ENCODE peak calls at places on chromosomes 6 and 20, in eight cellular contexts. H is heart right ventricle; P is mesendoderm; O is effector memory CD4-positive, alpha-beta T cell; B is tibial nerve; A is SJSA1; G is stomach; M is GM23338. U is an unnamed sample.

GRCh38 chr20:35327074-35327976 is 35.1 kb upstream of the FAM83C start:
- DNase-seq in H (no peak), P (no peak), O (no peak), B (no peak), A (no peak), G (peak; percentile 58), M (no peak), U (no peak)

GRCh38 chr20:8021541-8022269 is 2.1 kb upstream of the TMX4 start:
- DNase-seq in H (no peak), P (no peak), O (no peak), B (no peak), A (no peak), G (no peak), M (no peak), U (no peak)

GRCh38 chr6:127832381-127832780 is 68.5 kb downstream of the THEMIS start:
- DNase-seq in H (no peak), P (no peak), O (no peak), B (no peak), A (no peak), G (no peak), M (no peak), U (no peak)

GRCh38 chr20:931401-931800 is 15.3 kb upstream of the ANGPT4 start:
- DNase-seq in H (no peak), P (peak; percentile 46), O (no peak), B (no peak), A (no peak), G (no peak), M (peak; percentile 61), U (no peak)

GRCh38 chr6:41498968-41499599 is 47.1 kb upstream of the FOXP4 start:
- DNase-seq in H (no peak), P (no peak), O (no peak), B (no peak), A (no peak), G (no peak), M (no peak), U (no peak)

GRCh38 chr20:63967330-63968135 is 2.2 kb downstream of the ZNF512B start:
- DNase-seq in H (peak; percentile 6), P (no peak), O (no peak), B (no peak), A (no peak), G (peak; percentile 22), M (no peak), U (no peak)

GRCh38 chr6:44667668-44668390 is 280.3 kb downstream of the CDC5L start:
- DNase-seq in H (no peak), P (peak; percentile 87), O (peak; percentile 9), B (no peak), A (peak; percentile 87), G (peak; percentile 39), M (peak; percentile 71), U (no peak)

GRCh38 chr6:7697820-7698623 is 27.9 kb upstream of the BMP6 start:
- DNase-seq in H (peak; percentile 18), P (peak; percentile 20), O (no peak), B (no peak), A (peak; percentile 54), G (peak; percentile 32), M (peak; percentile 29), U (no peak)

GRCh38 chr6:159487636-159488035 is 205.4 kb downstream of the SOD2 start:
- DNase-seq in H (no peak), P (no peak), O (no peak), B (no peak), A (peak; percentile 80), G (no peak), M (no peak), U (no peak)

GRCh38 chr20:15976047-15976731 is 597.1 kb downstream of the KIF16B start:
- DNase-seq in H (no peak), P (peak; percentile 80), O (no peak), B (no peak), A (no peak), G (no peak), M (peak; percentile 85), U (no peak)

GRCh38 chr6:85348643-85349042 is 101.2 kb upstream of the NT5E start:
- DNase-seq in H (no peak), P (peak; percentile 21), O (no peak), B (no peak), A (no peak), G (no peak), M (no peak), U (no peak)

GRCh38 chr6:124026645-124027044 is 223.0 kb downstream of the NKAIN2 start:
- DNase-seq in H (no peak), P (no peak), O (no peak), B (no peak), A (no peak), G (no peak), M (no peak), U (no peak)

GRCh38 chr20:43666376-43667328 is at the start of gene MYBL2:
- DNase-seq in H (peak; percentile 8), P (peak; percentile 85), O (peak; percentile 57), B (no peak), A (peak; percentile 28), G (peak; percentile 66), M (peak; percentile 84), U (peak; percentile 74)
- H3K4me3 ChIP-seq in H (peak within 1 kb of the TSS; percentile 38), P (peak within 1 kb of the TSS; percentile 88), O (peak within 1 kb of the TSS; percentile 49), B (no peak within 1 kb of the TSS), A (peak within 1 kb of the TSS; percentile 61), G (peak within 1 kb of the TSS; percentile 48), M (peak within 1 kb of the TSS; percentile 91), U (peak within 1 kb of the TSS; percentile 37)

GRCh38 chr6:33166811-33167210 is 25.5 kb downstream of the COL11A2 start:
- DNase-seq in H (no peak), P (no peak), O (no peak), B (no peak), A (no peak), G (no peak), M (no peak), U (peak; percentile 49)
- H3K4me1 ChIP-seq in H (peaks cover 5% of the 10 kb centered on the region), P (no peaks in the 10 kb centered on the region), O (peaks cover 3% of the 10 kb centered on the region), B (no peaks in the 10 kb centered on the region), A (peaks cover 2% of the 10 kb centered on the region), G (peaks cover 6% of the 10 kb centered on the region), M (peaks cover 5% of the 10 kb centered on the region), U (peaks cover 1% of the 10 kb centered on the region)

GRCh38 chr6:154815938-154816820 is 83.0 kb downstream of the SCAF8 start:
- DNase-seq in H (no peak), P (no peak), O (no peak), B (no peak), A (peak; percentile 71), G (no peak), M (no peak), U (no peak)

GRCh38 chr6:154814063-154814462 is 80.8 kb downstream of the SCAF8 start:
- DNase-seq in H (no peak), P (no peak), O (no peak), B (no peak), A (no peak), G (no peak), M (no peak), U (no peak)
- H3K4me3 ChIP-seq in H (no peak overlapping the region), P (no peak overlapping the region), O (no peak overlapping the region), B (no peak overlapping the region), A (no peak overlapping the region), G (no peak overlapping the region), M (no peak overlapping the region), U (no peak overlapping the region)

DNA sequence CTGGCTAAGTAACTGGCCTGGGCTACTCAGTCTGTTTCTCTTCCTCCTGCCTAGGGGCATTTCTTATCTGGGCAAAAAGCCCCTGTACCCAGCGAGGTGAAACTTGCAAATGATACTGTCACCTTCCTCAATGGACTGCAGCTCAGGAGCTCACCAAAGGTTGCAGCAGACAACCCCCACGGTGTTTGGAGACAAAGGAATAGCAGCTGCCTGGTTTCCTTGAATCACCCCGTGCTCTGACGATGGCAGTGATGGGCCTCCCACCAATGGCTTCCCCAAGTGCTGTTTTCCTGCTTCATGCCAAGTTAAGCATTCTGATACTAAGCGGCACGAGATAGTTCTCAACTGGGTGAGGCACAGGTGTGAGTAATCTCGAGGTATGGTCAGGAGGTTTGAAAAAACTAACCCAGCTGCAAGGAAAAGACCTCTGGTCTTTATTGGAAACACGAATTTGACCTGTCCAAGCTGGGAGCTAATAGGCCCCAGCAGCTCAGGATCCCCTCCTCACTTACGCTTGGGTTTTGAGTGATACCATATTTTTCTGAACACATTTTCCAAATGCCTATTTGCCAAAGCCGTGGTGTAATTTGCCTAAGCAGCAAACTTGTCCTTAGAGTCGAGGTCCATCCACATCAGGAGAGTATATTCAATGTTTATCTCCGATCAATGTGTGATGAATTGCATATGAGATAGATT is 128.1 kb downstream of the BCAS1 start:
- DNase-seq in H (no peak), P (peak; percentile 94), O (no peak), B (no peak), A (no peak), G (no peak), M (peak; percentile 67), U (no peak)
- H3K4me1 ChIP-seq in H (peaks cover 51% of the 10 kb centered on the region), P (peaks cover 22% of the 10 kb centered on the region), O (peaks cover 3% of the 10 kb centered on the region), B (peaks cover 3% of the 10 kb centered on the region), A (peaks cover 30% of the 10 kb centered on the region), G (peaks cover 57% of the 10 kb centered on the region), M (peaks cover 35% of the 10 kb centered on the region), U (peaks cover 27% of the 10 kb centered on the region)

DNA sequence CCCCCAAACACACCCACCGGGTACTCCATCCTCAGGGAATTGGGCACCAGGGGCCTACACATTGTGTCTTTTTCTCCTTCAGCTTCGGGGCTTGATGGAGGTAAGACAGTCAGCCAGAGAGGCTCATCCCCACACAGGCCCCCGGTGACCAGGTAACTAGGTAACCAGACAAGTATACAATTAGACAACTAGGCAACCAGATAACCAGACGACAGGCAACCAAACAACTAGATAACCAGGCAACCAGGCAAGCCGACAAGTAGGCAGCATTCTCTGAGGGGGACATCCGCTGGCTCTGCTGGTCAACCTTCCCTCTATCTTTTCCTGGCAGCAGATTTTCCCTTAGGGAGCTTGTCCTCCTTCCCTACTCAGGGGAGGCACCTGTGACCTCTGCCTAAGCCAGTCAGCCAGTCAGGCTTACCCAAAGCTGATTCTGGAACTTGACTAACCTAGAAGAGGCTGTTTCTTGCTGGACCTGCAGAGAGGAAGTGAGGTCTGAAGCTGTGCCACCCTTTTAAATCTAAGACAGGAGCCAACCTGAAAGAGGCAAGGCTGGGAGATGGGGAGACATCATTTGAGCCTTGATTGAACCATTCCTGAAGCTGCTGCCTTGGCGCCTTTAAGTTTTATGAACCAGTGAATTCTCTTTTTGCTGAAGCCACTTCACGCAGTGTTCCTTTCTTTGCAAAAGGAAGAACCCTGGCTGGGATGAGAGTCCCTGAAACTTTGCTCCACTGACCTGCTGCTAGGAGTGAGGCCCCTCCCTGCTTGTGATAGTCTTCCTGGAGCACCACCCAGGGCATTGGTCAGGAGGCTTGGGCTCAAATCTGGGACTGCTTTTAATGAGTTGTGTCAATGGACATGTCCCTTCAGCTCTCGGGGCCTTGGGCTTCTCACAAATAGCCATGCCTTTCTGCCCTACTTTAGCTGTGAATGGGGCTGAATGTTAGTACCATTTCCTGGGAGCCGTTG is 96.4 kb upstream of the RNF24 start:
- DNase-seq in H (no peak), P (peak; percentile 48), O (no peak), B (no peak), A (no peak), G (no peak), M (no peak), U (no peak)
- H3K4me3 ChIP-seq in H (no peak overlapping the region), P (no peak overlapping the region), O (no peak overlapping the region), B (no peak overlapping the region), A (no peak overlapping the region), G (no peak overlapping the region), M (no peak overlapping the region), U (no peak overlapping the region)

DNA sequence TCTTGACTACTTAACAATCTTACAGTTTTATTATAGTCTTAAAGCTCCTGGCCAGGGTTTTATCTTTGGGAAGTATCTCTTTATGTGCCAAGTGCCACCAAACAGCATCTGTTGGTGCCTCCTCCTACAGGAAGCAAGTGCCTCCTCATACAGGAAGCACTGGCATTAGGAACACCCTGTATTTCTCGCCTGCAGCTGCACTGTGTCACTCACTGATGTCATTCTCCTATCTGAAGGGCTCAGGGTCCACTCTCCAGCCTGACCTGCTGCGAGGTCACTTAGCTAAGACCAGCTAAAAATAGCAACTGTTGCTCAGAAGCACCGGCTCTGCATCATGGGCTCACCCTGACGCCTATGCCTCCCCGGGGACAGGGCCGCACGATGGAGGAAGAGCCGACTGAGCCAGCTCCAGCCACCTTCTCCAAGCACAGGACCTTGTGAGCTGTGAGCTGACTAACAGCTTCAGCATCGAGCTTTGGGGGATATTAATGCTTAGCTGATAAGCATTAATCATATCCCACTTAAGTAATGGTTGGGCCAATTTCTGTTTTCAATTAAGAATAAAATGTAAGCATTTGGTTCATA is 66.3 kb upstream of the CD93 start:
- DNase-seq in H (peak; percentile 89), P (no peak), O (no peak), B (no peak), A (no peak), G (peak; percentile 49), M (no peak), U (no peak)
- H3K4me1 ChIP-seq in H (peaks cover 84% of the 10 kb centered on the region), P (peaks cover 8% of the 10 kb centered on the region), O (no peaks in the 10 kb centered on the region), B (no peaks in the 10 kb centered on the region), A (peaks cover 63% of the 10 kb centered on the region), G (peaks cover 40% of the 10 kb centered on the region), M (peaks cover 4% of the 10 kb centered on the region), U (peaks cover 24% of the 10 kb centered on the region)